ENCODE peak calls at places on chromosomes 5 and 9, in nine cellular contexts. Y, S, D, N, U, L, T, X and E are unnamed samples.

GRCh38 chr5:179453616-179454015 is 96.7 kb upstream of the RUFY1 start:
- DNase-seq in Y (no peak), S (no peak), D (no peak), N (no peak), U (no peak), L (no peak), T (no peak), X (no peak), E (no peak)

GRCh38 chr9:11064853-11065252 is 452.1 kb upstream of the PTPRD start:
- DNase-seq in Y (no peak), S (no peak), D (no peak), N (peak), U (no peak), L (no peak), T (no peak), X (no peak), E (no peak)

GRCh38 chr5:172959824-172960799 is 888 bp downstream of the RPL26L1 start:
- DNase-seq in Y (no peak), S (no peak), D (no peak), N (no peak), U (no peak), L (no peak), T (no peak), X (no peak), E (no peak)

GRCh38 chr5:175575301-175575700 is 82.6 kb upstream of the HRH2 start:
- DNase-seq in Y (no peak), S (no peak), D (no peak), N (no peak), U (no peak), L (no peak), T (no peak), X (no peak), E (no peak)

GRCh38 chr5:59099270-59099994 is 516.6 kb downstream of the RAB3C start:
- DNase-seq in Y (no peak), S (no peak), D (peak), N (no peak), U (no peak), L (peak), T (peak), X (no peak), E (no peak)

GRCh38 chr5:44661851-44662250 is 146.9 kb upstream of the MRPS30 start:
- DNase-seq in Y (no peak), S (no peak), D (no peak), N (no peak), U (no peak), L (no peak), T (no peak), X (no peak), E (no peak)

GRCh38 chr5:122093415-122093814 is 15.4 kb upstream of the LOX start:
- DNase-seq in Y (no peak), S (no peak), D (no peak), N (no peak), U (no peak), L (peak), T (no peak), X (peak), E (no peak)

GRCh38 chr5:126648471-126648870 is 47.7 kb downstream of the PHAX start:
- DNase-seq in Y (no peak), S (no peak), D (no peak), N (no peak), U (no peak), L (no peak), T (no peak), X (no peak), E (no peak)

GRCh38 chr5:143349127-143349526 is 54.4 kb downstream of the NR3C1 start:
- DNase-seq in Y (no peak), S (no peak), D (no peak), N (no peak), U (no peak), L (peak), T (no peak), X (peak), E (no peak)

GRCh38 chr5:97534166-97534565 is 351.1 kb upstream of the RIOK2 start:
- DNase-seq in Y (no peak), S (peak), D (peak), N (no peak), U (peak), L (peak), T (no peak), X (peak), E (peak)

GRCh38 chr9:136045595-136046554 is 49.2 kb downstream of the NACC2 start:
- DNase-seq in Y (no peak), S (no peak), D (no peak), N (no peak), U (no peak), L (peak), T (no peak), X (no peak), E (no peak)

GRCh38 chr9:78021692-78022091 is 9.9 kb downstream of the GNAQ start:
- DNase-seq in Y (no peak), S (no peak), D (no peak), N (no peak), U (no peak), L (no peak), T (no peak), X (no peak), E (no peak)